ENCODE peak calls at places on chromosomes 1 and 21, in five cellular contexts. N, P, S, J and E are unnamed samples.

GRCh38 chr1:94396356-94396755 is 21.8 kb upstream of the ABCD3 start:
- DNase-seq in S (no peak), P (no peak), N (no peak), J (no peak), E (peak; percentile 39)

GRCh38 chr1:6418668-6419396 is 887 bp downstream of the HES2 start:
- DNase-seq in N (no peak), S (no peak), P (no peak), J (no peak), E (no peak)

GRCh38 chr21:35360870-35361570 is 311.9 kb upstream of the RUNX1 start:
- DNase-seq in J (no peak), S (no peak), P (no peak), N (no peak), E (no peak)

GRCh38 chr1:43861337-43861736 is 72.3 kb upstream of the ARTN start:
- DNase-seq in J (no peak), P (no peak), N (no peak), S (no peak), E (peak; percentile 80)

GRCh38 chr1:92186081-92186480 is 31.6 kb upstream of the C1orf146 start:
- DNase-seq in P (no peak), J (peak; percentile 41), S (no peak), N (no peak), E (peak; percentile 87)

GRCh38 chr1:23930270-23930669 is 17.1 kb upstream of the CNR2 start:
- DNase-seq in J (no peak), N (no peak), P (no peak), S (no peak), E (no peak)

GRCh38 chr1:197042676-197043341 is 24.3 kb downstream of the F13B start:
- DNase-seq in J (no peak), S (no peak), N (no peak), P (no peak), E (no peak)

GRCh38 chr1:161784963-161785362 is 18.8 kb downstream of the ATF6 start:
- DNase-seq in J (no peak), P (no peak), S (no peak), N (no peak), E (no peak)

GRCh38 chr1:162168935-162169545 is 99.5 kb downstream of the NOS1AP start:
- DNase-seq in J (no peak), P (no peak), N (no peak), S (no peak), E (peak; percentile 23)

GRCh38 chr1:46996659-46997281 is 26.7 kb upstream of the CYP4X1 start:
- DNase-seq in J (no peak), P (no peak), S (no peak), N (no peak), E (no peak)

GRCh38 chr21:15604424-15604823 is 125.4 kb upstream of the USP25 start:
- DNase-seq in S (no peak), N (no peak), J (peak; percentile 52), P (no peak), E (peak; percentile 85)

GRCh38 chr1:89996415-89997110 is 1.7 kb downstream of the ZNF326 start:
- DNase-seq in N (no peak), J (no peak), S (no peak), P (no peak), E (no peak)

GRCh38 chr1:1614204-1614953 is 921 bp upstream of the MIB2 start:
- DNase-seq in S (peak; percentile 81), P (peak; percentile 39), J (peak; percentile 86), N (no peak), E (peak; percentile 95)

GRCh38 chr1:110100335-110100734 is 11.9 kb upstream of the UBL4B start:
- DNase-seq in J (no peak), P (no peak), N (no peak), S (no peak), E (no peak)

GRCh38 chr1:41502912-41503311 is 18.4 kb upstream of the EDN2 start:
- DNase-seq in N (no peak), P (no peak), S (no peak), J (no peak), E (no peak)

GRCh38 chr1:228164561-228165371 is 838 bp upstream of the IBA57 start:
- DNase-seq in S (peak; percentile 73), P (no peak), N (no peak), J (no peak), E (no peak)

GRCh38 chr1:179143332-179143731 is 61.5 kb downstream of the TOR3A start:
- DNase-seq in J (peak; percentile 65), N (no peak), S (no peak), P (no peak), E (peak; percentile 95)

GRCh38 chr1:20380616-20381035 is 90.0 kb downstream of the VWA5B1 start:
- DNase-seq in P (no peak), S (no peak), N (no peak), J (peak; percentile 24), E (peak; percentile 74)

GRCh38 chr21:33975548-33976081 is 60.0 kb upstream of the ATP5PO start:
- DNase-seq in J (peak; percentile 45), S (no peak), N (no peak), P (no peak), E (no peak)

GRCh38 chr1:154295408-154296235 is 23.2 kb downstream of the HAX1 start:
- DNase-seq in S (no peak), N (no peak), P (no peak), J (no peak), E (no peak)

GRCh38 chr1:154609398-154610380 is 1.7 kb upstream of the ADAR start:
- DNase-seq in S (no peak), J (no peak), N (no peak), P (no peak), E (no peak)

GRCh38 chr1:175803413-175803812 is 60.0 kb upstream of the TNR start:
- DNase-seq in P (no peak), N (no peak), S (no peak), J (no peak), E (no peak)

GRCh38 chr1:11453742-11454442 is 25.1 kb upstream of the DISP3 start:
- DNase-seq in S (no peak), N (no peak), P (no peak), J (no peak), E (no peak)

GRCh38 chr1:41689596-41689995 is 205.1 kb upstream of the EDN2 start:
- DNase-seq in P (no peak), N (no peak), J (no peak), S (peak; percentile 20), E (no peak)

GRCh38 chr1:203033917-203034316 is 7.6 kb downstream of the PPFIA4 start:
- DNase-seq in P (no peak), J (no peak), N (no peak), S (no peak), E (no peak)

GRCh38 chr21:31957631-31958030 is 84.8 kb downstream of the HUNK start:
- DNase-seq in P (no peak), N (no peak), J (no peak), S (no peak), E (no peak)

GRCh38 chr1:61743716-61744620 is 1.7 kb downstream of the PATJ start:
- DNase-seq in J (peak; percentile 27), S (no peak), N (no peak), P (no peak), E (peak; percentile 31)

GRCh38 chr1:56025942-56026341 is 553.4 kb downstream of the PLPP3 start:
- DNase-seq in J (no peak), P (no peak), S (no peak), N (no peak), E (peak; percentile 12)

GRCh38 chr1:155858805-155859233 is 548 bp upstream of the SYT11 start:
- DNase-seq in J (peak; percentile 4), P (no peak), N (peak; percentile 15), S (no peak), E (peak; percentile 68)

GRCh38 chr1:172916126-172916525 is 134.6 kb downstream of the TNFSF18 start:
- DNase-seq in S (no peak), J (no peak), P (no peak), N (no peak), E (no peak)
- TF ChIP-seq CTCF in S (no peak), J (no peak), P (no peak), N (no peak), E (no peak)

DNA sequence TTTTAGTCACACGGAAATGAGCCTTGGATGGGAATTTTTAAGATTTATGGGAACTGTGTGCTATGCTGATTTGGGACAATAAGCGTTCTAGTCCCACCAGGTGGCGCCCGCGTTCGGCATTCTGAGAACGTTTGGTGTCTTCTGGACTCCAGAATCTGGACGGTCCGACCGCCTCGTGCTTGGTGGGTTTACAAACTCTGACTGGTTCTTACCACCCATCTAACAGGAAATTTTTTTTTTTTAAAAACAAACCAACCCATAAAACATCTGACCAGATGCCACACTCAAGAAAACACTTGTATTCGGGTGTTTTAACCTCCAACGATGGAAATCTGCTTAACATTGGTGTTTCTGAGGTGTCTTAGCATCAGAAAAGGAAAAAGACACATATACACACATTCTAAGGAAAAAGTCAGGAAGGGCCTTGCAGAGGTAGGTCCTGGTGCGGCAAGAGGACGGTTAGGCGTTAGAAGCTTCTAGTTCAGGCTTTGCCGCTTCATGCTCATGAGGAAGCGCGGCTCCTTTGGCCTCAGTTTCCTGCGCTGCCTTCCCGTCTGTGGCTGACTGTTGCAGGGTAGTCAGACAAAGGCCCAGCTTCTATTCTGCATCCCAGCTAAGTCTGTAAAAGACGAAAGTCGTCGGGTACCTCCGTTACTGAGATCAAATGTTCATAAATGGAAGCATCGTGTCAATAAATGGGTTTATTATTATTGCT is 814 bp upstream of the DYRK3 start:
- DNase-seq in P (peak; percentile 36), S (peak; percentile 96), J (peak; percentile 90), N (peak; percentile 94), E (peak; percentile 91)
- H3K4me3 ChIP-seq in P (peak overlapping the region; percentile 79), S (peak overlapping the region; percentile 92), J (peak overlapping the region; percentile 87), N (peak overlapping the region; percentile 98), E (peak overlapping the region; percentile 89)

DNA sequence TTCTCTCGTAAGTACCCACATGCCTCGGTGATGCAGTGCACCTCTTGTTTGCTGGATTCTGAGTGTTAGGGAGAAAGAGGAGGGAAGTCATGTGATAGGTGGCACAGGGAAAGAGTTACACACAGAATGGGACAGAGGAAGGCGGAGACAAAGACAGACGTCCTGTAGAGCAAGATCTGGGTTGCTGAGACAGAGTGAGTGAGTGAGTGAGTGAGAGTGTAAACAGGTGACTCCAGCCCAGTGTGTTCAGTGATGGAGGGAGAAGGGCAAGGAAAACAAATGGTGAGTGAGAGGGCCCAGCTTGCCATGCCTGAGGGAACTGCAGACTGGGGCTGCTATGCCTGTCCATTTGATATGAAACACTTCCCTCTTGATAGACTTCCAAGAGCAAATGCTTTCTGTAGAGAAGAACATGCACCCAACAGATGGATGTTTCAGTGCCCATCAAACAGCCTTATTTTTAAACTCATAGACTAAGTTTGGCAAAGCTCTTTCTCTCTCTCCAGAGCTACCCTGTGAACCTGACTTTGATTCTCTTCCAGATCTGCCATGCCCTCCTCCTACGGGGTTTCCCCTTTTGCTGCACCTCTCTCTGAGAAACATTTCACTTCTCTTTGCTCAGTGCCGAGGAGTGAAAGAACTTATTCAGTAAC is 209.9 kb upstream of the COA6 start:
- DNase-seq in J (no peak), N (no peak), S (no peak), P (no peak), E (no peak)
- TF ChIP-seq CTCF in J (no peak), N (no peak), S (no peak), P (no peak), E (no peak)

DNA sequence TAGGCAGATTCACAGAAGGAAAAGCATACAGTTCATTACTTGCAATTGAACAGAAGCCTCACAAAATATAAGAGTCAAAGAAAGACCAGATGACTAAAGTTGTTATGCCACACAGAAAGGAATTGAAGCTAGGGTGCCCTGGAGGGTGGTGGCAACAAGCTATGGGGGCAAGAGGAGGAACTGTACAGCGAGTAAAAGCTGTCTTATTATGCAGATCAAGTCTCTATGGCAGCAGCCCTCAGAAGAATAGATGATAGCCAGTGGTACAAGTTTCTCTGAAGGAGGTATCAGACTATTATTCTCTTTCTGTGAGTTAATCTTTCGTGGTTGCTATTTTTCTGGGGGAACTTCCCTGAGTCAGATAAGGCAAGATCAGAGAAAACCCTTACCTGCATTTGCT is 72.2 kb downstream of the C21orf91 start:
- DNase-seq in S (no peak), N (no peak), J (no peak), P (no peak), E (no peak)
- H3K4me3 ChIP-seq in S (no peak overlapping the region), N (no peak overlapping the region), J (no peak overlapping the region), P (no peak overlapping the region), E (no peak overlapping the region)